ENCODE peak calls at places on chromosomes 3 and 15, in nine cellular contexts. O, Y, T, B, K, V, M, D and H are unnamed samples. For H3K4me1 and H3K36me3, the result is how much of the 10 kb centered on the place peaks cover.

GRCh38 chr3:154730221-154730620 is 300.2 kb upstream of the GPR149 start:
- DNase-seq in T (no peak), K (no peak), M (no peak), V (no peak), Y (no peak), O (no peak), B (no peak), D (no peak), H (no peak)

GRCh38 chr15:36959746-36960145 is 140.6 kb downstream of the MEIS2 start:
- DNase-seq in T (no peak), V (no peak), B (no peak), O (peak), K (no peak), Y (no peak), M (no peak), D (no peak), H (no peak)

GRCh38 chr3:186931487-186932280 is 1.4 kb downstream of the ST6GAL1 start:
- DNase-seq in B (no peak), D (peak), O (peak), Y (peak), T (no peak), M (peak), V (peak), K (peak), H (no peak)

GRCh38 chr3:52072020-52072419 is 15.6 kb upstream of the DUSP7 start:
- DNase-seq in V (no peak), K (no peak), T (no peak), Y (no peak), D (no peak), O (no peak), M (no peak), B (no peak), H (no peak)

GRCh38 chr3:27271890-27272289 is 97.3 kb downstream of the NEK10 start:
- DNase-seq in K (no peak), M (no peak), V (no peak), O (no peak), D (no peak), T (no peak), B (no peak), Y (no peak), H (no peak)

GRCh38 chr3:137852511-137852910 is 88.4 kb downstream of the SOX14 start:
- DNase-seq in Y (no peak), K (no peak), V (no peak), B (no peak), M (no peak), O (no peak), T (no peak), D (no peak), H (no peak)

GRCh38 chr3:29281265-29282228 is 676 bp downstream of the RBMS3 start:
- DNase-seq in T (no peak), B (no peak), O (peak), D (peak), K (peak), M (peak), V (peak), Y (peak), H (no peak)

GRCh38 chr3:158522737-158523136 is 48.3 kb upstream of the MLF1 start:
- DNase-seq in T (no peak), K (no peak), O (peak), Y (no peak), V (no peak), B (no peak), M (no peak), D (no peak), H (no peak)

GRCh38 chr3:25952133-25952532 is 162.2 kb downstream of the OXSM start:
- DNase-seq in K (no peak), O (no peak), V (no peak), Y (no peak), D (no peak), M (no peak), T (no peak), B (no peak), H (no peak)

GRCh38 chr3:105274958-105275357 is 91.8 kb upstream of the ALCAM start:
- DNase-seq in B (no peak), T (no peak), O (peak), V (no peak), K (no peak), Y (no peak), M (no peak), D (no peak), H (no peak)

GRCh38 chr15:94070341-94071275 is 160.8 kb upstream of the MCTP2 start:
- DNase-seq in Y (peak), V (no peak), D (peak), K (peak), B (no peak), T (no peak), M (no peak), O (no peak), H (no peak)

GRCh38 chr15:45224596-45225217 is 27.3 kb upstream of the SLC28A2 start:
- DNase-seq in V (no peak), K (no peak), M (no peak), B (no peak), O (no peak), Y (no peak), D (no peak), T (no peak), H (no peak)

GRCh38 chr3:99777708-99778107 is 40.0 kb upstream of the CMSS1 start:
- DNase-seq in O (no peak), T (no peak), V (no peak), D (peak), Y (no peak), B (no peak), K (no peak), M (no peak), H (no peak)

GRCh38 chr15:90553248-90553745 is 23.6 kb downstream of the CRTC3 start:
- DNase-seq in M (no peak), Y (no peak), D (peak), O (no peak), T (no peak), B (no peak), K (no peak), V (no peak), H (no peak)

GRCh38 chr15:36601497-36601932 is 22.1 kb downstream of the CDIN1 start:
- DNase-seq in K (peak), O (no peak), D (no peak), M (peak), B (peak), V (peak), T (no peak), Y (peak), H (no peak)

GRCh38 chr3:99601493-99601892 is 36.9 kb upstream of the COL8A1 start:
- DNase-seq in M (no peak), T (no peak), V (no peak), K (no peak), B (no peak), O (no peak), Y (no peak), D (no peak), H (no peak)

GRCh38 chr3:139532996-139533395 is 6.5 kb downstream of the RBP1 start:
- DNase-seq in Y (no peak), O (no peak), V (no peak), T (no peak), D (no peak), M (no peak), B (no peak), K (no peak), H (no peak)

GRCh38 chr3:46395210-46395661 is 11.6 kb downstream of the CCR5AS start:
- DNase-seq in O (no peak), D (no peak), V (no peak), T (no peak), K (no peak), M (no peak), Y (no peak), B (no peak), H (no peak)

GRCh38 chr3:63400259-63400860 is 122.3 kb downstream of the SYNPR start:
- DNase-seq in T (no peak), D (no peak), O (peak), B (no peak), V (no peak), M (no peak), Y (no peak), K (no peak), H (no peak)

GRCh38 chr3:89314454-89314853 is 207.0 kb downstream of the EPHA3 start:
- DNase-seq in Y (no peak), M (no peak), K (peak), V (peak), O (peak), B (no peak), D (peak), T (no peak), H (no peak)

GRCh38 chr3:14228611-14229470 is 50.2 kb downstream of the LSM3 start:
- DNase-seq in Y (no peak), T (no peak), B (no peak), O (no peak), K (no peak), M (no peak), V (no peak), D (no peak), H (no peak)

GRCh38 chr15:66863382-66864085 is 161.5 kb downstream of the SMAD6 start:
- DNase-seq in M (no peak), D (no peak), K (no peak), T (no peak), Y (no peak), O (no peak), B (no peak), V (no peak), H (no peak)

GRCh38 chr15:64568765-64569164 is 108.4 kb downstream of the ZNF609 start:
- DNase-seq in O (no peak), T (no peak), Y (no peak), D (no peak), B (no peak), M (no peak), V (no peak), K (no peak), H (no peak)

GRCh38 chr3:44420676-44421075 is 56.8 kb downstream of the ZNF445 start:
- DNase-seq in T (no peak), K (no peak), B (peak), O (no peak), V (no peak), M (no peak), Y (no peak), D (no peak), H (no peak)

GRCh38 chr3:56839784-56840724 is 38.3 kb upstream of the ARHGEF3 start:
- DNase-seq in O (peak), D (no peak), T (no peak), Y (no peak), M (no peak), B (no peak), K (no peak), V (no peak), H (no peak)

GRCh38 chr3:187742351-187743171 is 2.7 kb downstream of the BCL6 start:
- DNase-seq in V (no peak), T (no peak), K (peak), M (peak), O (peak), Y (peak), B (no peak), D (no peak), H (peak)

GRCh38 chr15:45386420-45386819 is 8.1 kb upstream of the GATM start:
- DNase-seq in D (no peak), K (no peak), T (no peak), Y (no peak), V (peak), B (no peak), M (peak), O (peak), H (no peak)

GRCh38 chr3:87206070-87206469 is 21.0 kb upstream of the CHMP2B start:
- DNase-seq in M (no peak), O (peak), Y (no peak), D (no peak), K (no peak), V (no peak), B (no peak), T (no peak), H (no peak)
- H3K4me1 ChIP-seq in M (under half), O (under half), Y (under half), D (under half), K (under half), V (under half), B (under half), T (under half), H (under half)

GRCh38 chr3:182829761-182830405 is 36.6 kb downstream of the ATP11B start:
- DNase-seq in D (no peak), Y (no peak), B (no peak), T (peak), M (no peak), K (no peak), V (no peak), O (peak), H (no peak)

DNA sequence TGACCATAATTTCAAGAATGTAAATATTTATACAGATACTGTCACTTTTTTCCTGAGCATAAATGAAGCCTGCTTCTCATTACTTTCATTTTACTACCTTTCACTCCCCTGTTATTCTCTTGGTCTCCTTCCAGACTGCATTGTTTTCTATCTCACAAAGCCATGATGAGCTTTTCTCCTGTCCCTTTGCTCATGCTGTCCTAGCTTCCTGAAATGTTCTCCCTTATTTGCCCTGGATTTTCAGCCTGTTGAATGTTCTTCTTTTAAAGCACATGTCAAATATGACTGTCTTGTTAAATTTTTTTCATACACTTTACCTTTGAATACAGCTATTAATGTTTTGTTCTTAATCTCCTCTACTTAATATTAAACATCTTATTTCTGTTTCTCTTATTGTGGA is 31.7 kb downstream of the ATP11B start:
- DNase-seq in M (no peak), Y (no peak), B (no peak), O (no peak), T (no peak), K (no peak), D (no peak), V (no peak), H (no peak)
- H3K36me3 ChIP-seq in M (under half), Y (under half), B (under half), O (under half), T (under half), K (under half), D (under half), V (under half), H (under half)

GRCh38 chr3:150451329-150452084 is 43.4 kb downstream of the TSC22D2 start:
- DNase-seq in D (no peak), Y (no peak), K (no peak), B (no peak), T (no peak), M (no peak), V (peak), O (no peak), H (no peak)
- TF ChIP-seq CTCF in D (no peak), Y (no peak), K (no peak), B (no peak), T (no peak), M (no peak), V (no peak), O (no peak), H (no peak)

GRCh38 chr3:354433-354832 is 157.9 kb downstream of the CHL1 start:
- DNase-seq in B (no peak), D (peak), Y (no peak), M (no peak), V (peak), O (peak), T (peak), K (peak), H (no peak)

GRCh38 chr3:355622-356021 is 159.1 kb downstream of the CHL1 start:
- DNase-seq in M (no peak), O (no peak), K (peak), T (no peak), B (no peak), V (no peak), D (no peak), Y (peak), H (no peak)

GRCh38 chr3:353191-353739 is 156.7 kb downstream of the CHL1 start:
- DNase-seq in D (no peak), O (no peak), B (no peak), T (no peak), K (no peak), Y (no peak), M (no peak), V (no peak), H (no peak)

GRCh38 chr3:350978-351377 is 154.4 kb downstream of the CHL1 start:
- DNase-seq in T (no peak), Y (no peak), M (no peak), V (no peak), B (no peak), D (peak), O (no peak), K (no peak), H (no peak)

DNA sequence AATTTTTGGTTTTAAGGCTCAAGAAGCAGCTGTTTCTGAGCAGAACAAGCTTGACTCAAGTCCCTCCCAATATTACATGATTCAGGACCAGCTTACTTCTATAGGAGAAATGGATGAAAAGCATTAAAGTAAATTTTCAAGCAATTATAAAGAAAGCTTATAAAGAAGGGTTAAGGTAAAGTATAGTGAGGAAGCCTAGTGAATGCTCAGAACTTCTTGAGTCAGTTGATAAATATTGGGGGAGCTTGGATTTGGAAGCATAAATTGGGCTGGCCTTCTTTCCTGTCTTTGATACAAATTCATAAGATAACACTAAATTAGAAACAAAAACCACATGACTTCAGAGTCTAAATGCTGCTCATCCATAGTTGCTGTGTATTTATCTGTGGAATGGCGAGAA is 156.0 kb downstream of the CHL1 start:
- DNase-seq in M (no peak), Y (no peak), T (no peak), D (no peak), K (no peak), V (no peak), B (no peak), O (no peak), H (no peak)
- H3K4me1 ChIP-seq in M (under half), Y (under half), T (under half), D (under half), K (under half), V (under half), B (under half), O (under half), H (under half)

GRCh38 chr15:84608707-84609284 is 8.0 kb downstream of the ZSCAN2 start:
- DNase-seq in T (no peak), O (no peak), V (no peak), D (no peak), K (no peak), B (no peak), M (no peak), Y (no peak), H (no peak)

GRCh38 chr15:84604804-84605203 is 4.0 kb downstream of the ZSCAN2 start:
- DNase-seq in B (no peak), Y (no peak), O (no peak), M (no peak), V (no peak), K (no peak), D (no peak), T (no peak), H (no peak)

GRCh38 chr15:84606653-84607120 is 5.9 kb downstream of the ZSCAN2 start:
- DNase-seq in B (no peak), K (peak), O (no peak), T (no peak), Y (no peak), V (no peak), M (no peak), D (no peak), H (no peak)

GRCh38 chr15:84603630-84604379 is 3.0 kb downstream of the ZSCAN2 start:
- DNase-seq in T (no peak), V (no peak), O (no peak), M (no peak), D (no peak), Y (no peak), B (no peak), K (no peak), H (no peak)

DNA sequence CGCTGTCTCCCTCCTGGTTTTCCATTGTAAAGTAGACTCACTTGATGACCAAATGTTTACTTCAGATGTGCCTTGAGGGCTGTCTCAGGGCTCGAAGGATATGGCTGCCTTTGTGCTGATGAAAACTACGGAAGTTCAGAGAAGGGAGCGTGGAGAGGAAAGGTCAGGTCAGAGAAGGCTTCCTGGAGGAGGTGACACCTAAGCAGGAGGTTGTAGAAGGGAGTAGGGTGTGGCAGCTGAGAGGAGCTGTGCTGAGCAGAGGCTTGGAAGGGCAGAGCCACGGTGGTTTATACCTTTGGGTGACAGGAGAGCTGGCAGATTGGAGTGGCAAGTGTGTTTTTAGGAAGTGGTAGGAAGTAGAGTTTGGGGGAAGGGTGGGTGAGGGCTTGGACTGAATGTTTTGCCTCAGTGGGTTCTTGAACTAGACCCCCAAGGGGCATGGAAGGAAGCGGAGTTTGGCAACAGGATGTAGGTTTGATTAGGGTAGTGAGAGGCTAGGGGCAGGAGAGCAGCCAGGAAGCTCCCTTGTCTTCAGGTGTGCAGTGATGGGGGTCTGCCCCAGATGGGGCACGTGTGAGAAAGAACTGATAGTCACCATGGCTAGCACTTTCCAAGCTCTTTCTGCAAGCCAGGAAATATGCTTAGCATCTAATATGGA is 4.5 kb downstream of the ZSCAN2 start:
- DNase-seq in Y (no peak), K (no peak), V (no peak), T (no peak), B (no peak), O (no peak), D (no peak), M (no peak), H (no peak)
- H3K36me3 ChIP-seq in Y (under half), K (under half), V (under half), T (under half), B (under half), O (under half), D (under half), M (under half), H (under half)

GRCh38 chr15:69380100-69380725 is 33.9 kb upstream of the KIF23 start:
- DNase-seq in T (no peak), D (peak), V (peak), M (no peak), Y (no peak), B (no peak), O (no peak), K (no peak), H (no peak)
- TF ChIP-seq CTCF in T (peak), D (peak), V (peak), M (no peak), Y (no peak), B (no peak), O (peak), K (no peak), H (no peak)

DNA sequence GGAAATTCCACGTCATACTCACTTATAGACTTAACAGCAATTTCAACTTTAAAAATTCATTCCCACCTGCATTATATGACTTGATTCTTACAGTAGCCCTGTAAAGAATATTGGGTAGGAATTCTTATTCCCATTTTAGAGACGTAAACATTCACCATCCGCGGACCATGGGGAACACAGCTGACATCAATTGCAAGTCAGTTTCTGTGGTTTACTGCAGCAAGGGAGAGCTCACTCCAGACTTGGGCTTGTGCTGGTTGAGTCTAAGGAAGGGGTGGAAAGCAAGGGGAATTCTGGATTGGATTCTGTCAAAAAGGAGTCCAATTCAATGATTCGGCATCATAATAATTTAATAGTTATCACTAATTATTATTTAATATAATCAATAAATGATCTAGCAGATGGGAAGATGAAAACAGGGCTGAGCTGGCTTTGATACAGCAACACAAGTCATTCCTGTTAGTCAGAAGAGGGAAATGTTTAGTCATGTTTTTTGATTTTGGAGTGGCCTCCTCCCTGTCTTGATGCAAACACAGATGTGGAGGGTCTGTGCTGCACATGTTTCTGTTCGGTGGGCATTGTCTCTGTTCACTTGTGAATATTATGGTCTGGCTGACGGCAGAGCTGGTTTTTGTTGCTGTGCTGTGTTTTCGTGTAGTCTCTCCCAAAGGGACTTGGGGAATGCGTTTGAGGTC is 9.7 kb downstream of the LIPC start:
- DNase-seq in T (no peak), K (no peak), B (no peak), D (no peak), O (peak), M (no peak), Y (no peak), V (no peak), H (no peak)
- H3K4me1 ChIP-seq in T (under half), K (under half), B (under half), D (under half), O (under half), M (under half), Y (under half), V (under half), H (under half)